ENCODE peak calls at places on chromosomes 16 and 17, in ten cellular contexts. One of them, this sample, is unnamed.

GRCh38 chr17:19671433-19671832 is 22.9 kb downstream of the ALDH3A2 start:
- DNase-seq in NCI-H1436 treated with DMSO at 0.1 percent for 48 hours: no peak
- DNase-seq in NCI-H1092: no peak
- DNase-seq in left ventricle myocardium inferior: no peak
- DNase-seq in T1000: no peak
- DNase-seq in non-pigmented ciliary epithelial cell: no peak
- DNase-seq in CD4-positive, CD25-positive, alpha-beta regulatory T cell: no peak
- DNase-seq in body of pancreas: no peak
- DNase-seq in GM19239: no peak
- DNase-seq in stimulated activated naive CD8-positive, alpha-beta T cell treated with anti-CD3 and anti-CD28 coated beads, Interleukin-15, Interleukin-2, amounts not matched to agents 100 U/mL and 50 U/mL, for 24 hours: no peak
- DNase-seq in this sample: no peak

GRCh38 chr16:68065716-68066305 is 19.4 kb upstream of the NFATC3 start:
- DNase-seq in NCI-H1092: no peak
- DNase-seq in CD4-positive, CD25-positive, alpha-beta regulatory T cell: no peak
- DNase-seq in body of pancreas: no peak
- DNase-seq in GM19239: no peak
- DNase-seq in stimulated activated naive CD8-positive, alpha-beta T cell treated with anti-CD3 and anti-CD28 coated beads, Interleukin-15, Interleukin-2, amounts not matched to agents 100 U/mL and 50 U/mL, for 24 hours: no peak
- DNase-seq in T1000: no peak
- DNase-seq in left ventricle myocardium inferior: no peak
- DNase-seq in non-pigmented ciliary epithelial cell: peak
- DNase-seq in NCI-H1436 treated with DMSO at 0.1 percent for 48 hours: no peak
- DNase-seq in this sample: no peak

GRCh38 chr17:511001-511690 is 158.5 kb upstream of the RPH3AL start:
- DNase-seq in body of pancreas: no peak
- DNase-seq in NCI-H1436 treated with DMSO at 0.1 percent for 48 hours: no peak
- DNase-seq in NCI-H1092: no peak
- DNase-seq in T1000: peak
- DNase-seq in GM19239: no peak
- DNase-seq in left ventricle myocardium inferior: no peak
- DNase-seq in non-pigmented ciliary epithelial cell: no peak
- DNase-seq in CD4-positive, CD25-positive, alpha-beta regulatory T cell: no peak
- DNase-seq in stimulated activated naive CD8-positive, alpha-beta T cell treated with anti-CD3 and anti-CD28 coated beads, Interleukin-15, Interleukin-2, amounts not matched to agents 100 U/mL and 50 U/mL, for 24 hours: no peak
- DNase-seq in this sample: no peak

GRCh38 chr16:79677799-79678525 is 77.4 kb upstream of the MAF start:
- DNase-seq in NCI-H1436 treated with DMSO at 0.1 percent for 48 hours: no peak
- DNase-seq in left ventricle myocardium inferior: no peak
- DNase-seq in stimulated activated naive CD8-positive, alpha-beta T cell treated with anti-CD3 and anti-CD28 coated beads, Interleukin-15, Interleukin-2, amounts not matched to agents 100 U/mL and 50 U/mL, for 24 hours: no peak
- DNase-seq in T1000: no peak
- DNase-seq in CD4-positive, CD25-positive, alpha-beta regulatory T cell: no peak
- DNase-seq in NCI-H1092: no peak
- DNase-seq in non-pigmented ciliary epithelial cell: no peak
- DNase-seq in GM19239: no peak
- DNase-seq in body of pancreas: no peak
- DNase-seq in this sample: no peak

GRCh38 chr16:9012848-9013507 is 49.3 kb upstream of the USP7 start:
- DNase-seq in stimulated activated naive CD8-positive, alpha-beta T cell treated with anti-CD3 and anti-CD28 coated beads, Interleukin-15, Interleukin-2, amounts not matched to agents 100 U/mL and 50 U/mL, for 24 hours: peak
- DNase-seq in NCI-H1092: peak
- DNase-seq in left ventricle myocardium inferior: no peak
- DNase-seq in non-pigmented ciliary epithelial cell: no peak
- DNase-seq in T1000: no peak
- DNase-seq in NCI-H1436 treated with DMSO at 0.1 percent for 48 hours: no peak
- DNase-seq in body of pancreas: no peak
- DNase-seq in GM19239: no peak
- DNase-seq in CD4-positive, CD25-positive, alpha-beta regulatory T cell: no peak
- DNase-seq in this sample: peak

GRCh38 chr16:55273959-55274358 is 50.0 kb upstream of the IRX6 start:
- DNase-seq in CD4-positive, CD25-positive, alpha-beta regulatory T cell: no peak
- DNase-seq in stimulated activated naive CD8-positive, alpha-beta T cell treated with anti-CD3 and anti-CD28 coated beads, Interleukin-15, Interleukin-2, amounts not matched to agents 100 U/mL and 50 U/mL, for 24 hours: no peak
- DNase-seq in NCI-H1436 treated with DMSO at 0.1 percent for 48 hours: no peak
- DNase-seq in body of pancreas: no peak
- DNase-seq in left ventricle myocardium inferior: no peak
- DNase-seq in non-pigmented ciliary epithelial cell: no peak
- DNase-seq in T1000: no peak
- DNase-seq in NCI-H1092: no peak
- DNase-seq in GM19239: no peak
- DNase-seq in this sample: peak

GRCh38 chr17:6591599-6592158 is 35.3 kb upstream of the PITPNM3 start:
- DNase-seq in NCI-H1092: no peak
- DNase-seq in NCI-H1436 treated with DMSO at 0.1 percent for 48 hours: no peak
- DNase-seq in left ventricle myocardium inferior: no peak
- DNase-seq in body of pancreas: no peak
- DNase-seq in CD4-positive, CD25-positive, alpha-beta regulatory T cell: no peak
- DNase-seq in GM19239: no peak
- DNase-seq in T1000: no peak
- DNase-seq in non-pigmented ciliary epithelial cell: peak
- DNase-seq in stimulated activated naive CD8-positive, alpha-beta T cell treated with anti-CD3 and anti-CD28 coated beads, Interleukin-15, Interleukin-2, amounts not matched to agents 100 U/mL and 50 U/mL, for 24 hours: no peak
- DNase-seq in this sample: no peak

GRCh38 chr17:2259769-2260536 is 43.6 kb downstream of the SMG6 start:
- DNase-seq in stimulated activated naive CD8-positive, alpha-beta T cell treated with anti-CD3 and anti-CD28 coated beads, Interleukin-15, Interleukin-2, amounts not matched to agents 100 U/mL and 50 U/mL, for 24 hours: peak
- DNase-seq in CD4-positive, CD25-positive, alpha-beta regulatory T cell: peak
- DNase-seq in T1000: no peak
- DNase-seq in NCI-H1092: no peak
- DNase-seq in left ventricle myocardium inferior: no peak
- DNase-seq in non-pigmented ciliary epithelial cell: no peak
- DNase-seq in GM19239: peak
- DNase-seq in body of pancreas: no peak
- DNase-seq in NCI-H1436 treated with DMSO at 0.1 percent for 48 hours: no peak
- DNase-seq in this sample: peak

GRCh38 chr17:40516581-40517285 is 15.3 kb upstream of the TNS4 start:
- DNase-seq in T1000: no peak
- DNase-seq in GM19239: peak
- DNase-seq in left ventricle myocardium inferior: no peak
- DNase-seq in NCI-H1436 treated with DMSO at 0.1 percent for 48 hours: no peak
- DNase-seq in body of pancreas: no peak
- DNase-seq in stimulated activated naive CD8-positive, alpha-beta T cell treated with anti-CD3 and anti-CD28 coated beads, Interleukin-15, Interleukin-2, amounts not matched to agents 100 U/mL and 50 U/mL, for 24 hours: peak
- DNase-seq in CD4-positive, CD25-positive, alpha-beta regulatory T cell: peak
- DNase-seq in NCI-H1092: no peak
- DNase-seq in non-pigmented ciliary epithelial cell: no peak
- DNase-seq in this sample: peak

GRCh38 chr16:11836653-11837244 is 14.6 kb downstream of the RSL1D1 start:
- DNase-seq in stimulated activated naive CD8-positive, alpha-beta T cell treated with anti-CD3 and anti-CD28 coated beads, Interleukin-15, Interleukin-2, amounts not matched to agents 100 U/mL and 50 U/mL, for 24 hours: no peak
- DNase-seq in NCI-H1092: no peak
- DNase-seq in left ventricle myocardium inferior: no peak
- DNase-seq in CD4-positive, CD25-positive, alpha-beta regulatory T cell: no peak
- DNase-seq in body of pancreas: no peak
- DNase-seq in GM19239: no peak
- DNase-seq in NCI-H1436 treated with DMSO at 0.1 percent for 48 hours: no peak
- DNase-seq in non-pigmented ciliary epithelial cell: peak
- DNase-seq in T1000: no peak
- DNase-seq in this sample: no peak

GRCh38 chr17:59762022-59762825 is 54.8 kb downstream of the VMP1 start:
- DNase-seq in stimulated activated naive CD8-positive, alpha-beta T cell treated with anti-CD3 and anti-CD28 coated beads, Interleukin-15, Interleukin-2, amounts not matched to agents 100 U/mL and 50 U/mL, for 24 hours: no peak
- DNase-seq in GM19239: no peak
- DNase-seq in T1000: no peak
- DNase-seq in left ventricle myocardium inferior: no peak
- DNase-seq in NCI-H1092: no peak
- DNase-seq in body of pancreas: no peak
- DNase-seq in non-pigmented ciliary epithelial cell: no peak
- DNase-seq in NCI-H1436 treated with DMSO at 0.1 percent for 48 hours: no peak
- DNase-seq in CD4-positive, CD25-positive, alpha-beta regulatory T cell: no peak
- DNase-seq in this sample: no peak

GRCh38 chr16:4021070-4021779 is 95.0 kb downstream of the ADCY9 start:
- DNase-seq in GM19239: no peak
- DNase-seq in T1000: no peak
- DNase-seq in left ventricle myocardium inferior: no peak
- DNase-seq in NCI-H1092: peak
- DNase-seq in CD4-positive, CD25-positive, alpha-beta regulatory T cell: no peak
- DNase-seq in body of pancreas: peak
- DNase-seq in NCI-H1436 treated with DMSO at 0.1 percent for 48 hours: peak
- DNase-seq in non-pigmented ciliary epithelial cell: no peak
- DNase-seq in stimulated activated naive CD8-positive, alpha-beta T cell treated with anti-CD3 and anti-CD28 coated beads, Interleukin-15, Interleukin-2, amounts not matched to agents 100 U/mL and 50 U/mL, for 24 hours: no peak
- DNase-seq in this sample: no peak

GRCh38 chr17:28916302-28916934 is 13.5 kb upstream of the DHRS13 start:
- DNase-seq in NCI-H1092: peak
- DNase-seq in stimulated activated naive CD8-positive, alpha-beta T cell treated with anti-CD3 and anti-CD28 coated beads, Interleukin-15, Interleukin-2, amounts not matched to agents 100 U/mL and 50 U/mL, for 24 hours: peak
- DNase-seq in NCI-H1436 treated with DMSO at 0.1 percent for 48 hours: no peak
- DNase-seq in body of pancreas: peak
- DNase-seq in CD4-positive, CD25-positive, alpha-beta regulatory T cell: peak
- DNase-seq in left ventricle myocardium inferior: no peak
- DNase-seq in GM19239: no peak
- DNase-seq in non-pigmented ciliary epithelial cell: no peak
- DNase-seq in T1000: no peak
- DNase-seq in this sample: no peak

GRCh38 chr16:80092686-80093085 is 448.1 kb upstream of the DYNLRB2 start:
- DNase-seq in T1000: no peak
- DNase-seq in NCI-H1436 treated with DMSO at 0.1 percent for 48 hours: no peak
- DNase-seq in NCI-H1092: no peak
- DNase-seq in non-pigmented ciliary epithelial cell: no peak
- DNase-seq in left ventricle myocardium inferior: no peak
- DNase-seq in GM19239: no peak
- DNase-seq in body of pancreas: no peak
- DNase-seq in CD4-positive, CD25-positive, alpha-beta regulatory T cell: no peak
- DNase-seq in stimulated activated naive CD8-positive, alpha-beta T cell treated with anti-CD3 and anti-CD28 coated beads, Interleukin-15, Interleukin-2, amounts not matched to agents 100 U/mL and 50 U/mL, for 24 hours: no peak
- DNase-seq in this sample: no peak

GRCh38 chr17:55390364-55390977 is 31.2 kb downstream of the MMD start:
- DNase-seq in left ventricle myocardium inferior: no peak
- DNase-seq in GM19239: no peak
- DNase-seq in non-pigmented ciliary epithelial cell: no peak
- DNase-seq in CD4-positive, CD25-positive, alpha-beta regulatory T cell: no peak
- DNase-seq in T1000: no peak
- DNase-seq in NCI-H1092: no peak
- DNase-seq in body of pancreas: no peak
- DNase-seq in stimulated activated naive CD8-positive, alpha-beta T cell treated with anti-CD3 and anti-CD28 coated beads, Interleukin-15, Interleukin-2, amounts not matched to agents 100 U/mL and 50 U/mL, for 24 hours: no peak
- DNase-seq in NCI-H1436 treated with DMSO at 0.1 percent for 48 hours: no peak
- DNase-seq in this sample: no peak

GRCh38 chr17:72516772-72517399 is 396.1 kb downstream of the SOX9 start:
- DNase-seq in non-pigmented ciliary epithelial cell: no peak
- DNase-seq in body of pancreas: no peak
- DNase-seq in NCI-H1436 treated with DMSO at 0.1 percent for 48 hours: no peak
- DNase-seq in NCI-H1092: no peak
- DNase-seq in left ventricle myocardium inferior: no peak
- DNase-seq in T1000: no peak
- DNase-seq in stimulated activated naive CD8-positive, alpha-beta T cell treated with anti-CD3 and anti-CD28 coated beads, Interleukin-15, Interleukin-2, amounts not matched to agents 100 U/mL and 50 U/mL, for 24 hours: no peak
- DNase-seq in GM19239: no peak
- DNase-seq in CD4-positive, CD25-positive, alpha-beta regulatory T cell: no peak
- DNase-seq in this sample: peak

GRCh38 chr17:81304196-81305015 is 9.3 kb upstream of the SLC38A10 start:
- DNase-seq in GM19239: no peak
- DNase-seq in CD4-positive, CD25-positive, alpha-beta regulatory T cell: no peak
- DNase-seq in stimulated activated naive CD8-positive, alpha-beta T cell treated with anti-CD3 and anti-CD28 coated beads, Interleukin-15, Interleukin-2, amounts not matched to agents 100 U/mL and 50 U/mL, for 24 hours: no peak
- DNase-seq in T1000: no peak
- DNase-seq in body of pancreas: no peak
- DNase-seq in NCI-H1436 treated with DMSO at 0.1 percent for 48 hours: no peak
- DNase-seq in left ventricle myocardium inferior: no peak
- DNase-seq in NCI-H1092: no peak
- DNase-seq in non-pigmented ciliary epithelial cell: no peak
- DNase-seq in this sample: no peak

GRCh38 chr17:28882154-28882895 is 15.2 kb downstream of the FLOT2 start:
- DNase-seq in GM19239: no peak
- DNase-seq in T1000: no peak
- DNase-seq in NCI-H1436 treated with DMSO at 0.1 percent for 48 hours: no peak
- DNase-seq in stimulated activated naive CD8-positive, alpha-beta T cell treated with anti-CD3 and anti-CD28 coated beads, Interleukin-15, Interleukin-2, amounts not matched to agents 100 U/mL and 50 U/mL, for 24 hours: no peak
- DNase-seq in left ventricle myocardium inferior: no peak
- DNase-seq in CD4-positive, CD25-positive, alpha-beta regulatory T cell: no peak
- DNase-seq in NCI-H1092: no peak
- DNase-seq in non-pigmented ciliary epithelial cell: no peak
- DNase-seq in body of pancreas: no peak
- DNase-seq in this sample: no peak

GRCh38 chr17:37017355-37017754 is 68.6 kb downstream of the AATF start:
- DNase-seq in body of pancreas: no peak
- DNase-seq in GM19239: no peak
- DNase-seq in NCI-H1436 treated with DMSO at 0.1 percent for 48 hours: no peak
- DNase-seq in NCI-H1092: no peak
- DNase-seq in non-pigmented ciliary epithelial cell: no peak
- DNase-seq in left ventricle myocardium inferior: no peak
- DNase-seq in CD4-positive, CD25-positive, alpha-beta regulatory T cell: no peak
- DNase-seq in stimulated activated naive CD8-positive, alpha-beta T cell treated with anti-CD3 and anti-CD28 coated beads, Interleukin-15, Interleukin-2, amounts not matched to agents 100 U/mL and 50 U/mL, for 24 hours: no peak
- DNase-seq in T1000: no peak
- DNase-seq in this sample: no peak

GRCh38 chr17:20774472-20775135 is 195.1 kb downstream of the CDRT15L2 start:
- DNase-seq in non-pigmented ciliary epithelial cell: no peak
- DNase-seq in left ventricle myocardium inferior: no peak
- DNase-seq in body of pancreas: no peak
- DNase-seq in GM19239: no peak
- DNase-seq in CD4-positive, CD25-positive, alpha-beta regulatory T cell: no peak
- DNase-seq in NCI-H1092: no peak
- DNase-seq in NCI-H1436 treated with DMSO at 0.1 percent for 48 hours: no peak
- DNase-seq in stimulated activated naive CD8-positive, alpha-beta T cell treated with anti-CD3 and anti-CD28 coated beads, Interleukin-15, Interleukin-2, amounts not matched to agents 100 U/mL and 50 U/mL, for 24 hours: no peak
- DNase-seq in T1000: no peak
- DNase-seq in this sample: no peak

GRCh38 chr16:57781741-57782606 is 20.3 kb downstream of the KIFC3 start:
- DNase-seq in left ventricle myocardium inferior: no peak
- DNase-seq in GM19239: no peak
- DNase-seq in non-pigmented ciliary epithelial cell: no peak
- DNase-seq in CD4-positive, CD25-positive, alpha-beta regulatory T cell: no peak
- DNase-seq in stimulated activated naive CD8-positive, alpha-beta T cell treated with anti-CD3 and anti-CD28 coated beads, Interleukin-15, Interleukin-2, amounts not matched to agents 100 U/mL and 50 U/mL, for 24 hours: no peak
- DNase-seq in NCI-H1436 treated with DMSO at 0.1 percent for 48 hours: no peak
- DNase-seq in NCI-H1092: no peak
- DNase-seq in T1000: no peak
- DNase-seq in body of pancreas: no peak
- DNase-seq in this sample: no peak

GRCh38 chr16:80583466-80583865 is 42.7 kb downstream of the DYNLRB2 start:
- DNase-seq in left ventricle myocardium inferior: peak
- DNase-seq in T1000: peak
- DNase-seq in non-pigmented ciliary epithelial cell: no peak
- DNase-seq in NCI-H1436 treated with DMSO at 0.1 percent for 48 hours: no peak
- DNase-seq in GM19239: no peak
- DNase-seq in CD4-positive, CD25-positive, alpha-beta regulatory T cell: no peak
- DNase-seq in stimulated activated naive CD8-positive, alpha-beta T cell treated with anti-CD3 and anti-CD28 coated beads, Interleukin-15, Interleukin-2, amounts not matched to agents 100 U/mL and 50 U/mL, for 24 hours: peak
- DNase-seq in body of pancreas: no peak
- DNase-seq in NCI-H1092: no peak
- DNase-seq in this sample: peak

GRCh38 chr16:583815-584591 is 5.9 kb upstream of the RAB40C start:
- DNase-seq in GM19239: no peak
- DNase-seq in NCI-H1436 treated with DMSO at 0.1 percent for 48 hours: no peak
- DNase-seq in non-pigmented ciliary epithelial cell: no peak
- DNase-seq in left ventricle myocardium inferior: no peak
- DNase-seq in NCI-H1092: peak
- DNase-seq in CD4-positive, CD25-positive, alpha-beta regulatory T cell: no peak
- DNase-seq in T1000: no peak
- DNase-seq in stimulated activated naive CD8-positive, alpha-beta T cell treated with anti-CD3 and anti-CD28 coated beads, Interleukin-15, Interleukin-2, amounts not matched to agents 100 U/mL and 50 U/mL, for 24 hours: no peak
- DNase-seq in body of pancreas: no peak
- DNase-seq in this sample: no peak

GRCh38 chr17:72362466-72363335 is 241.9 kb downstream of the SOX9 start:
- DNase-seq in left ventricle myocardium inferior: no peak
- DNase-seq in NCI-H1092: no peak
- DNase-seq in CD4-positive, CD25-positive, alpha-beta regulatory T cell: no peak
- DNase-seq in T1000: peak
- DNase-seq in non-pigmented ciliary epithelial cell: no peak
- DNase-seq in body of pancreas: no peak
- DNase-seq in stimulated activated naive CD8-positive, alpha-beta T cell treated with anti-CD3 and anti-CD28 coated beads, Interleukin-15, Interleukin-2, amounts not matched to agents 100 U/mL and 50 U/mL, for 24 hours: no peak
- DNase-seq in GM19239: no peak
- DNase-seq in NCI-H1436 treated with DMSO at 0.1 percent for 48 hours: no peak
- DNase-seq in this sample: no peak

GRCh38 chr16:64687796-64688195 is 434.1 kb downstream of the CDH11 start:
- DNase-seq in NCI-H1436 treated with DMSO at 0.1 percent for 48 hours: no peak
- DNase-seq in NCI-H1092: no peak
- DNase-seq in CD4-positive, CD25-positive, alpha-beta regulatory T cell: no peak
- DNase-seq in non-pigmented ciliary epithelial cell: no peak
- DNase-seq in GM19239: no peak
- DNase-seq in body of pancreas: no peak
- DNase-seq in T1000: no peak
- DNase-seq in left ventricle myocardium inferior: no peak
- DNase-seq in stimulated activated naive CD8-positive, alpha-beta T cell treated with anti-CD3 and anti-CD28 coated beads, Interleukin-15, Interleukin-2, amounts not matched to agents 100 U/mL and 50 U/mL, for 24 hours: no peak
- DNase-seq in this sample: no peak

This sample was measured in islet precursor cell.